ENCODE peak calls at places on chromosome 3, in nine cellular contexts. One of them, this sample, is unnamed.

GRCh38 chr3:178100881-178101280 is 435.4 kb upstream of the KCNMB2 start:
- DNase-seq in AG09319: no peak
- DNase-seq in GM10248: no peak
- DNase-seq in esophagus squamous epithelium: no peak
- DNase-seq in GM13976: no peak
- DNase-seq in fibroblast of pulmonary artery: no peak
- DNase-seq in cardiac fibroblast: no peak
- DNase-seq in upper lobe of right lung: no peak
- DNase-seq in neural crest cell: no peak
- DNase-seq in this sample: no peak

GRCh38 chr3:189838291-189838690 is 207.1 kb downstream of the TP63 start:
- DNase-seq in AG09319: no peak
- DNase-seq in GM10248: no peak
- DNase-seq in esophagus squamous epithelium: no peak
- DNase-seq in GM13976: no peak
- DNase-seq in fibroblast of pulmonary artery: no peak
- DNase-seq in cardiac fibroblast: no peak
- DNase-seq in upper lobe of right lung: no peak
- DNase-seq in neural crest cell: no peak
- DNase-seq in this sample: no peak

GRCh38 chr3:160200328-160200727 is 24.9 kb upstream of the C3orf80 start:
- DNase-seq in AG09319: no peak
- DNase-seq in GM10248: no peak
- DNase-seq in esophagus squamous epithelium: no peak
- DNase-seq in GM13976: no peak
- DNase-seq in fibroblast of pulmonary artery: peak
- DNase-seq in cardiac fibroblast: peak
- DNase-seq in upper lobe of right lung: no peak
- DNase-seq in neural crest cell: no peak
- DNase-seq in this sample: no peak

GRCh38 chr3:72134989-72135451 is 350.1 kb upstream of the PROK2 start:
- DNase-seq in AG09319: no peak
- DNase-seq in GM10248: peak
- DNase-seq in esophagus squamous epithelium: no peak
- DNase-seq in GM13976: peak
- DNase-seq in fibroblast of pulmonary artery: no peak
- DNase-seq in cardiac fibroblast: no peak
- DNase-seq in upper lobe of right lung: no peak
- DNase-seq in neural crest cell: no peak
- DNase-seq in this sample: no peak

GRCh38 chr3:186264608-186265400 is 97.2 kb downstream of the DGKG start:
- DNase-seq in AG09319: no peak
- DNase-seq in GM10248: no peak
- DNase-seq in esophagus squamous epithelium: no peak
- DNase-seq in GM13976: no peak
- DNase-seq in fibroblast of pulmonary artery: no peak
- DNase-seq in cardiac fibroblast: no peak
- DNase-seq in upper lobe of right lung: no peak
- DNase-seq in neural crest cell: no peak
- DNase-seq in this sample: no peak

GRCh38 chr3:175192536-175192935 is 333.4 kb downstream of the NAALADL2 start:
- DNase-seq in AG09319: no peak
- DNase-seq in GM10248: no peak
- DNase-seq in esophagus squamous epithelium: no peak
- DNase-seq in GM13976: no peak
- DNase-seq in fibroblast of pulmonary artery: peak
- DNase-seq in cardiac fibroblast: peak
- DNase-seq in upper lobe of right lung: no peak
- DNase-seq in neural crest cell: no peak
- DNase-seq in this sample: no peak

GRCh38 chr3:185823280-185824044 is 1.4 kb downstream of the IGF2BP2 start:
- DNase-seq in AG09319: no peak
- DNase-seq in GM10248: peak
- DNase-seq in esophagus squamous epithelium: no peak
- DNase-seq in GM13976: peak
- DNase-seq in fibroblast of pulmonary artery: peak
- DNase-seq in cardiac fibroblast: peak
- DNase-seq in upper lobe of right lung: peak
- DNase-seq in neural crest cell: peak
- DNase-seq in this sample: no peak

GRCh38 chr3:149579838-149580542 is 77.8 kb downstream of the WWTR1 start:
- DNase-seq in AG09319: no peak
- DNase-seq in GM10248: no peak
- DNase-seq in esophagus squamous epithelium: no peak
- DNase-seq in GM13976: no peak
- DNase-seq in fibroblast of pulmonary artery: no peak
- DNase-seq in cardiac fibroblast: peak
- DNase-seq in upper lobe of right lung: no peak
- DNase-seq in neural crest cell: no peak
- DNase-seq in this sample: peak

GRCh38 chr3:183317271-183317670 is 64.2 kb downstream of the B3GNT5 start:
- DNase-seq in AG09319: no peak
- DNase-seq in GM10248: no peak
- DNase-seq in esophagus squamous epithelium: no peak
- DNase-seq in GM13976: no peak
- DNase-seq in fibroblast of pulmonary artery: no peak
- DNase-seq in cardiac fibroblast: no peak
- DNase-seq in upper lobe of right lung: no peak
- DNase-seq in neural crest cell: no peak
- DNase-seq in this sample: no peak

GRCh38 chr3:183315739-183316138 is 62.7 kb downstream of the B3GNT5 start:
- DNase-seq in AG09319: no peak
- DNase-seq in GM10248: no peak
- DNase-seq in esophagus squamous epithelium: no peak
- DNase-seq in GM13976: no peak
- DNase-seq in fibroblast of pulmonary artery: no peak
- DNase-seq in cardiac fibroblast: no peak
- DNase-seq in upper lobe of right lung: no peak
- DNase-seq in neural crest cell: no peak
- DNase-seq in this sample: no peak

GRCh38 chr3:183313764-183314163 is 60.7 kb downstream of the B3GNT5 start:
- DNase-seq in AG09319: no peak
- DNase-seq in GM10248: no peak
- DNase-seq in esophagus squamous epithelium: no peak
- DNase-seq in GM13976: no peak
- DNase-seq in fibroblast of pulmonary artery: no peak
- DNase-seq in cardiac fibroblast: no peak
- DNase-seq in upper lobe of right lung: no peak
- DNase-seq in neural crest cell: no peak
- DNase-seq in this sample: no peak

GRCh38 chr3:183318846-183319770 is 66.1 kb downstream of the B3GNT5 start:
- DNase-seq in AG09319: no peak
- DNase-seq in GM10248: no peak
- DNase-seq in esophagus squamous epithelium: no peak
- DNase-seq in GM13976: no peak
- DNase-seq in fibroblast of pulmonary artery: no peak
- DNase-seq in cardiac fibroblast: peak
- DNase-seq in upper lobe of right lung: no peak
- DNase-seq in neural crest cell: no peak
- DNase-seq in this sample: no peak

GRCh38 chr3:183317886-183318845 is 65.1 kb downstream of the B3GNT5 start:
- DNase-seq in AG09319: no peak
- DNase-seq in GM10248: no peak
- DNase-seq in esophagus squamous epithelium: no peak
- DNase-seq in GM13976: no peak
- DNase-seq in fibroblast of pulmonary artery: peak
- DNase-seq in cardiac fibroblast: peak
- DNase-seq in upper lobe of right lung: no peak
- DNase-seq in neural crest cell: no peak
- DNase-seq in this sample: no peak
- TF ChIP-seq CTCF in AG09319: no peak
- TF ChIP-seq CTCF in GM10248: no peak
- TF ChIP-seq CTCF in esophagus squamous epithelium: no peak
- TF ChIP-seq CTCF in GM13976: no peak
- TF ChIP-seq CTCF in fibroblast of pulmonary artery: no peak
- TF ChIP-seq CTCF in cardiac fibroblast: no peak
- TF ChIP-seq CTCF in upper lobe of right lung: no peak
- TF ChIP-seq CTCF in neural crest cell: no peak
- TF ChIP-seq CTCF in this sample: no peak

GRCh38 chr3:47804571-47804970 is 1.6 kb downstream of the DHX30 start:
- DNase-seq in AG09319: no peak
- DNase-seq in GM10248: no peak
- DNase-seq in esophagus squamous epithelium: no peak
- DNase-seq in GM13976: no peak
- DNase-seq in fibroblast of pulmonary artery: no peak
- DNase-seq in cardiac fibroblast: no peak
- DNase-seq in upper lobe of right lung: no peak
- DNase-seq in neural crest cell: no peak
- DNase-seq in this sample: no peak

GRCh38 chr3:47802734-47803477 is at the start of gene DHX30:
- DNase-seq in AG09319: no peak
- DNase-seq in GM10248: peak
- DNase-seq in esophagus squamous epithelium: no peak
- DNase-seq in GM13976: peak
- DNase-seq in fibroblast of pulmonary artery: peak
- DNase-seq in cardiac fibroblast: peak
- DNase-seq in upper lobe of right lung: peak
- DNase-seq in neural crest cell: peak
- DNase-seq in this sample: peak

GRCh38 chr3:47794585-47794984 is 8.4 kb upstream of the DHX30 start:
- DNase-seq in AG09319: no peak
- DNase-seq in GM10248: no peak
- DNase-seq in esophagus squamous epithelium: no peak
- DNase-seq in GM13976: no peak
- DNase-seq in fibroblast of pulmonary artery: no peak
- DNase-seq in cardiac fibroblast: no peak
- DNase-seq in upper lobe of right lung: no peak
- DNase-seq in neural crest cell: no peak
- DNase-seq in this sample: no peak

GRCh38 chr3:47803478-47804025 is 614 bp downstream of the DHX30 start:
- DNase-seq in AG09319: no peak
- DNase-seq in GM10248: no peak
- DNase-seq in esophagus squamous epithelium: no peak
- DNase-seq in GM13976: no peak
- DNase-seq in fibroblast of pulmonary artery: no peak
- DNase-seq in cardiac fibroblast: no peak
- DNase-seq in upper lobe of right lung: no peak
- DNase-seq in neural crest cell: no peak
- DNase-seq in this sample: no peak

GRCh38 chr3:47799733-47800132 is 3.2 kb upstream of the DHX30 start:
- DNase-seq in AG09319: no peak
- DNase-seq in GM10248: no peak
- DNase-seq in esophagus squamous epithelium: no peak
- DNase-seq in GM13976: no peak
- DNase-seq in fibroblast of pulmonary artery: no peak
- DNase-seq in cardiac fibroblast: peak
- DNase-seq in upper lobe of right lung: no peak
- DNase-seq in neural crest cell: no peak
- DNase-seq in this sample: no peak
- TF ChIP-seq CTCF in AG09319: peak
- TF ChIP-seq CTCF in GM10248: peak
- TF ChIP-seq CTCF in esophagus squamous epithelium: no peak
- TF ChIP-seq CTCF in GM13976: no peak
- TF ChIP-seq CTCF in fibroblast of pulmonary artery: peak
- TF ChIP-seq CTCF in cardiac fibroblast: peak
- TF ChIP-seq CTCF in upper lobe of right lung: peak
- TF ChIP-seq CTCF in neural crest cell: peak
- TF ChIP-seq CTCF in this sample: peak

GRCh38 chr3:31450345-31450744 is 82.4 kb upstream of the STT3B start:
- DNase-seq in AG09319: no peak
- DNase-seq in GM10248: no peak
- DNase-seq in esophagus squamous epithelium: no peak
- DNase-seq in GM13976: no peak
- DNase-seq in fibroblast of pulmonary artery: no peak
- DNase-seq in cardiac fibroblast: no peak
- DNase-seq in upper lobe of right lung: no peak
- DNase-seq in neural crest cell: no peak
- DNase-seq in this sample: no peak

GRCh38 chr3:31446411-31446810 is 86.3 kb upstream of the STT3B start:
- DNase-seq in AG09319: no peak
- DNase-seq in GM10248: no peak
- DNase-seq in esophagus squamous epithelium: no peak
- DNase-seq in GM13976: no peak
- DNase-seq in fibroblast of pulmonary artery: no peak
- DNase-seq in cardiac fibroblast: no peak
- DNase-seq in upper lobe of right lung: no peak
- DNase-seq in neural crest cell: no peak
- DNase-seq in this sample: no peak

GRCh38 chr3:31448035-31448881 is 84.5 kb upstream of the STT3B start:
- DNase-seq in AG09319: no peak
- DNase-seq in GM10248: peak
- DNase-seq in esophagus squamous epithelium: no peak
- DNase-seq in GM13976: peak
- DNase-seq in fibroblast of pulmonary artery: peak
- DNase-seq in cardiac fibroblast: peak
- DNase-seq in upper lobe of right lung: peak
- DNase-seq in neural crest cell: no peak
- DNase-seq in this sample: no peak

GRCh38 chr3:31449318-31449717 is 83.4 kb upstream of the STT3B start:
- DNase-seq in AG09319: no peak
- DNase-seq in GM10248: no peak
- DNase-seq in esophagus squamous epithelium: no peak
- DNase-seq in GM13976: no peak
- DNase-seq in fibroblast of pulmonary artery: no peak
- DNase-seq in cardiac fibroblast: no peak
- DNase-seq in upper lobe of right lung: no peak
- DNase-seq in neural crest cell: no peak
- DNase-seq in this sample: no peak

DNA sequence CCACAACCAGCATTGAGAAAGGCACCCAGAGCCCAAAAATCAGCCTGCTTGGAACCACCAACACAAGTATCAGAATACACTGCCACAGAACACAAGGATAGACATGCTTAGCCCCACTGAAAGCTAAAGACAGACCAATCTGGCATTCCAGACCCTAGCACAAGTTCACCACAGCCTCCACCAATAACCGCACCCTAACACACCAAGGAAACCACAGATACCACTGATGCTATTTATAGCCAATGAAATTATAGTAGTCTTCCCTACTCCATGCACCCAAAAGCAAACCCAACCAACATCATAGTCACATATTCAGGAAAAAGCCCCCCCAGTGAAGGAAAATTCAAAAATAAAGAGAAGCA is 83.9 kb upstream of the STT3B start:
- DNase-seq in AG09319: no peak
- DNase-seq in GM10248: no peak
- DNase-seq in esophagus squamous epithelium: no peak
- DNase-seq in GM13976: no peak
- DNase-seq in fibroblast of pulmonary artery: no peak
- DNase-seq in cardiac fibroblast: no peak
- DNase-seq in upper lobe of right lung: no peak
- DNase-seq in neural crest cell: no peak
- DNase-seq in this sample: no peak
- TF ChIP-seq CTCF in AG09319: no peak
- TF ChIP-seq CTCF in GM10248: no peak
- TF ChIP-seq CTCF in esophagus squamous epithelium: no peak
- TF ChIP-seq CTCF in GM13976: no peak
- TF ChIP-seq CTCF in fibroblast of pulmonary artery: no peak
- TF ChIP-seq CTCF in cardiac fibroblast: no peak
- TF ChIP-seq CTCF in upper lobe of right lung: no peak
- TF ChIP-seq CTCF in neural crest cell: no peak
- TF ChIP-seq CTCF in this sample: no peak

GRCh38 chr3:36214460-36214859 is 165.8 kb upstream of the STAC start:
- DNase-seq in AG09319: no peak
- DNase-seq in GM10248: no peak
- DNase-seq in esophagus squamous epithelium: no peak
- DNase-seq in GM13976: no peak
- DNase-seq in fibroblast of pulmonary artery: no peak
- DNase-seq in cardiac fibroblast: no peak
- DNase-seq in upper lobe of right lung: no peak
- DNase-seq in neural crest cell: no peak
- DNase-seq in this sample: no peak

GRCh38 chr3:36211656-36211999 is 168.7 kb upstream of the STAC start:
- DNase-seq in AG09319: no peak
- DNase-seq in GM10248: no peak
- DNase-seq in esophagus squamous epithelium: no peak
- DNase-seq in GM13976: no peak
- DNase-seq in fibroblast of pulmonary artery: no peak
- DNase-seq in cardiac fibroblast: no peak
- DNase-seq in upper lobe of right lung: no peak
- DNase-seq in neural crest cell: no peak
- DNase-seq in this sample: no peak

GRCh38 chr3:36212291-36212690 is 168.0 kb upstream of the STAC start:
- DNase-seq in AG09319: peak
- DNase-seq in GM10248: no peak
- DNase-seq in esophagus squamous epithelium: no peak
- DNase-seq in GM13976: no peak
- DNase-seq in fibroblast of pulmonary artery: peak
- DNase-seq in cardiac fibroblast: peak
- DNase-seq in upper lobe of right lung: no peak
- DNase-seq in neural crest cell: no peak
- DNase-seq in this sample: no peak

GRCh38 chr3:36206936-36207620 is 173.2 kb upstream of the STAC start:
- DNase-seq in AG09319: no peak
- DNase-seq in GM10248: no peak
- DNase-seq in esophagus squamous epithelium: no peak
- DNase-seq in GM13976: no peak
- DNase-seq in fibroblast of pulmonary artery: no peak
- DNase-seq in cardiac fibroblast: no peak
- DNase-seq in upper lobe of right lung: no peak
- DNase-seq in neural crest cell: no peak
- DNase-seq in this sample: no peak

GRCh38 chr3:36210840-36211655 is 169.3 kb upstream of the STAC start:
- DNase-seq in AG09319: no peak
- DNase-seq in GM10248: no peak
- DNase-seq in esophagus squamous epithelium: no peak
- DNase-seq in GM13976: no peak
- DNase-seq in fibroblast of pulmonary artery: no peak
- DNase-seq in cardiac fibroblast: no peak
- DNase-seq in upper lobe of right lung: no peak
- DNase-seq in neural crest cell: no peak
- DNase-seq in this sample: no peak
- TF ChIP-seq CTCF in AG09319: no peak
- TF ChIP-seq CTCF in GM10248: no peak
- TF ChIP-seq CTCF in esophagus squamous epithelium: no peak
- TF ChIP-seq CTCF in GM13976: no peak
- TF ChIP-seq CTCF in fibroblast of pulmonary artery: no peak
- TF ChIP-seq CTCF in cardiac fibroblast: no peak
- TF ChIP-seq CTCF in upper lobe of right lung: no peak
- TF ChIP-seq CTCF in neural crest cell: no peak
- TF ChIP-seq CTCF in this sample: no peak

This sample was measured in HFFc6.